ENCODE peak calls at places on chromosomes 7 and 10, in seven cellular contexts. One of them, this sample, is unnamed.

GRCh38 chr7:77910124-77910523 is 111.6 kb downstream of the PHTF2 start:
- DNase-seq in K562: no peak
- DNase-seq in GM12891: no peak
- DNase-seq in H1: no peak
- DNase-seq in SK-N-SH: no peak
- DNase-seq in GM12878: no peak
- DNase-seq in HepG2: no peak
- DNase-seq in this sample: no peak

GRCh38 chr7:134457166-134457565 is 1.7 kb downstream of the AKR1B1 start:
- DNase-seq in HepG2: no peak
- DNase-seq in K562: no peak
- DNase-seq in SK-N-SH: no peak
- DNase-seq in GM12878: no peak
- DNase-seq in H1: no peak
- DNase-seq in GM12891: no peak
- DNase-seq in this sample: no peak

GRCh38 chr7:33981686-33982424 is 76.5 kb downstream of the BMPER start:
- DNase-seq in K562: no peak
- DNase-seq in HepG2: no peak
- DNase-seq in SK-N-SH: no peak
- DNase-seq in GM12878: no peak
- DNase-seq in H1: no peak
- DNase-seq in GM12891: no peak
- DNase-seq in this sample: no peak

GRCh38 chr7:1290262-1291039 is 57.8 kb downstream of the UNCX start:
- DNase-seq in HepG2: no peak
- DNase-seq in H1: peak
- DNase-seq in K562: no peak
- DNase-seq in GM12891: no peak
- DNase-seq in SK-N-SH: no peak
- DNase-seq in GM12878: no peak
- DNase-seq in this sample: no peak

GRCh38 chr10:110429301-110429700 is 68.4 kb upstream of the DUSP5 start:
- DNase-seq in HepG2: no peak
- DNase-seq in GM12878: no peak
- DNase-seq in K562: no peak
- DNase-seq in H1: no peak
- DNase-seq in GM12891: no peak
- DNase-seq in SK-N-SH: no peak
- DNase-seq in this sample: no peak

GRCh38 chr7:133703547-133703946 is 423.6 kb upstream of the LRGUK start:
- DNase-seq in SK-N-SH: peak
- DNase-seq in H1: no peak
- DNase-seq in GM12891: no peak
- DNase-seq in HepG2: no peak
- DNase-seq in GM12878: no peak
- DNase-seq in K562: no peak
- DNase-seq in this sample: no peak

GRCh38 chr10:363152-363551 is 227.9 kb downstream of the ZMYND11 start:
- DNase-seq in HepG2: no peak
- DNase-seq in GM12878: no peak
- DNase-seq in H1: no peak
- DNase-seq in SK-N-SH: no peak
- DNase-seq in GM12891: no peak
- DNase-seq in K562: no peak
- DNase-seq in this sample: no peak

GRCh38 chr7:28106316-28106957 is 74.2 kb downstream of the JAZF1 start:
- DNase-seq in SK-N-SH: no peak
- DNase-seq in HepG2: no peak
- DNase-seq in GM12878: no peak
- DNase-seq in H1: no peak
- DNase-seq in GM12891: no peak
- DNase-seq in K562: no peak
- DNase-seq in this sample: no peak

GRCh38 chr7:42930889-42931288 is 1.1 kb downstream of the PSMA2 start:
- DNase-seq in GM12878: no peak
- DNase-seq in H1: no peak
- DNase-seq in HepG2: no peak
- DNase-seq in SK-N-SH: no peak
- DNase-seq in GM12891: no peak
- DNase-seq in K562: no peak
- DNase-seq in this sample: no peak

GRCh38 chr7:91051966-91052365 is 212.3 kb upstream of the FZD1 start:
- DNase-seq in GM12878: no peak
- DNase-seq in GM12891: no peak
- DNase-seq in HepG2: no peak
- DNase-seq in K562: no peak
- DNase-seq in SK-N-SH: no peak
- DNase-seq in H1: no peak
- DNase-seq in this sample: no peak

GRCh38 chr7:27651702-27652101 is 11.0 kb downstream of the HIBADH start:
- DNase-seq in H1: no peak
- DNase-seq in HepG2: no peak
- DNase-seq in SK-N-SH: no peak
- DNase-seq in K562: no peak
- DNase-seq in GM12891: no peak
- DNase-seq in GM12878: no peak
- DNase-seq in this sample: no peak

GRCh38 chr7:151177310-151177709 is 9.7 kb downstream of the ASB10 start:
- DNase-seq in HepG2: no peak
- DNase-seq in H1: no peak
- DNase-seq in K562: no peak
- DNase-seq in GM12891: no peak
- DNase-seq in GM12878: no peak
- DNase-seq in SK-N-SH: peak
- DNase-seq in this sample: no peak

GRCh38 chr10:122054046-122055025 is 65.4 kb downstream of the TACC2 start:
- DNase-seq in H1: peak
- DNase-seq in K562: peak
- DNase-seq in SK-N-SH: no peak
- DNase-seq in GM12878: no peak
- DNase-seq in HepG2: peak
- DNase-seq in GM12891: no peak
- DNase-seq in this sample: no peak

GRCh38 chr10:22321156-22321711 is 335 bp downstream of the BMI1 start:
- DNase-seq in SK-N-SH: peak
- DNase-seq in HepG2: peak
- DNase-seq in GM12878: no peak
- DNase-seq in K562: no peak
- DNase-seq in H1: peak
- DNase-seq in GM12891: no peak
- DNase-seq in this sample: no peak

GRCh38 chr10:92242910-92243671 is 47.8 kb downstream of the CPEB3 start:
- DNase-seq in K562: peak
- DNase-seq in GM12891: no peak
- DNase-seq in SK-N-SH: peak
- DNase-seq in HepG2: peak
- DNase-seq in GM12878: no peak
- DNase-seq in H1: no peak
- DNase-seq in this sample: no peak

GRCh38 chr10:45404087-45404769 is 30.2 kb downstream of the ALOX5 start:
- DNase-seq in HepG2: no peak
- DNase-seq in SK-N-SH: no peak
- DNase-seq in K562: peak
- DNase-seq in GM12878: no peak
- DNase-seq in GM12891: no peak
- DNase-seq in H1: no peak
- DNase-seq in this sample: no peak

GRCh38 chr10:3445688-3446087 is 273.1 kb upstream of the PITRM1 start:
- DNase-seq in K562: no peak
- DNase-seq in HepG2: no peak
- DNase-seq in SK-N-SH: no peak
- DNase-seq in GM12891: no peak
- DNase-seq in H1: no peak
- DNase-seq in GM12878: no peak
- DNase-seq in this sample: no peak

GRCh38 chr10:77553311-77553710 is 84.3 kb downstream of the KCNMA1 start:
- DNase-seq in HepG2: no peak
- DNase-seq in K562: no peak
- DNase-seq in H1: no peak
- DNase-seq in GM12878: no peak
- DNase-seq in GM12891: no peak
- DNase-seq in SK-N-SH: no peak
- DNase-seq in this sample: no peak

GRCh38 chr10:3532644-3533043 is 252.4 kb downstream of the KLF6 start:
- DNase-seq in GM12891: no peak
- DNase-seq in K562: no peak
- DNase-seq in GM12878: no peak
- DNase-seq in H1: no peak
- DNase-seq in SK-N-SH: no peak
- DNase-seq in HepG2: no peak
- DNase-seq in this sample: no peak

GRCh38 chr10:132972986-132973902 is 30.9 kb upstream of the CFAP46 start:
- DNase-seq in GM12878: no peak
- DNase-seq in HepG2: no peak
- DNase-seq in SK-N-SH: peak
- DNase-seq in GM12891: no peak
- DNase-seq in H1: no peak
- DNase-seq in K562: no peak
- DNase-seq in this sample: no peak

GRCh38 chr10:24685958-24686540 is 37.6 kb downstream of the ARHGAP21 start:
- DNase-seq in GM12878: no peak
- DNase-seq in SK-N-SH: no peak
- DNase-seq in K562: no peak
- DNase-seq in H1: no peak
- DNase-seq in GM12891: no peak
- DNase-seq in HepG2: no peak
- DNase-seq in this sample: no peak

GRCh38 chr7:15916666-15917388 is 230.3 kb upstream of the MEOX2 start:
- DNase-seq in GM12878: no peak
- DNase-seq in SK-N-SH: no peak
- DNase-seq in K562: no peak
- DNase-seq in H1: no peak
- DNase-seq in GM12891: no peak
- DNase-seq in HepG2: no peak
- DNase-seq in this sample: no peak

GRCh38 chr7:45184326-45185027 is 26.9 kb downstream of the RAMP3 start:
- DNase-seq in HepG2: no peak
- DNase-seq in H1: no peak
- DNase-seq in GM12878: no peak
- DNase-seq in K562: no peak
- DNase-seq in SK-N-SH: no peak
- DNase-seq in GM12891: no peak
- DNase-seq in this sample: no peak

DNA sequence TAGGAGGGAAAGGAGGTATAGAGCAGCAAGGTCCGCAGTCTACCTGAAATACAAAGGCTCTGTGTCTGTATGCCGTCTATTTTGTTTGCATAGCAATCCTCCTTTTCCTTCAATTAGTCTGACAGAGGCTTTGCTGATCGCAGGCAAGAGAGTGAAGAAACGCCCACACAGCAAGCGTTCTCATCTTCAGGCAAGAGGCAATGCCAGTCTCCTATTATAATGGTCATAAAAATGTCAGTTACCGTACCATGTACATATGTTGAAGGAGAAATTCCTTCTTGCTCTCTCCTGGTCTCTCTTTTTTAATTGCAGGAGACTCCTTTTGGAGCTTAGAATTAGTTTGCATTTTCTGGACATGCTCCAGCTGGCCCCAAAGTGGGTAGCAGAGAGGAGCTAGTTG is 139.4 kb downstream of the PFKFB3 start:
- DNase-seq in K562: no peak
- DNase-seq in GM12878: no peak
- DNase-seq in SK-N-SH: no peak
- DNase-seq in HepG2: no peak
- DNase-seq in GM12891: no peak
- DNase-seq in H1: no peak
- DNase-seq in this sample: no peak
- TF ChIP-seq TAF1 in K562: no peak
- TF ChIP-seq TAF1 in GM12878: no peak
- TF ChIP-seq TAF1 in SK-N-SH: no peak
- TF ChIP-seq TAF1 in HepG2: no peak
- TF ChIP-seq TAF1 in GM12891: no peak
- TF ChIP-seq TAF1 in H1: no peak
- TF ChIP-seq TAF1 in this sample: no peak

DNA sequence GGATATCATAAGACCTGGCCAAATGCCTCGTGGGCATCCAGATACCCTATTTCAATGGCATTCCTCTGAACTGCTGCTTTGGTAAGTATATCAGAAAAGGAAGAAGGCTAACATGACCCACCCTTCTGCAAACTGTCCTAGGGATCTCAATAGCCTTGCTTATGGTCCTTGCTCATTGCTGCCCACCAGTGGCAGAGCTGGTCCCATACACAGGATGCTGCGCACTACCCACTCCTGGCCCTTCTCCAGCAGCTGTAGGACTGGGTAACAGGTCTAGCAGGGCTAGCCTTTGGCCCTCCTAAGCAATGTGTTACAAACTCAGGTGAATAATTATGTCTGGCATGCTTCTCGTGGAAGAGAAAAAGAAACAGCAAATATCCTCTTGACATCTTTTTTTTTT is 72.5 kb downstream of the C10orf90 start:
- DNase-seq in GM12878: no peak
- DNase-seq in SK-N-SH: peak
- DNase-seq in HepG2: peak
- DNase-seq in K562: peak
- DNase-seq in H1: peak
- DNase-seq in GM12891: peak
- DNase-seq in this sample: no peak
- TF ChIP-seq POLR2AphosphoS5 in GM12878: no peak
- TF ChIP-seq POLR2AphosphoS5 in SK-N-SH: no peak
- TF ChIP-seq POLR2AphosphoS5 in HepG2: no peak
- TF ChIP-seq POLR2AphosphoS5 in K562: no peak
- TF ChIP-seq POLR2AphosphoS5 in H1: no peak
- TF ChIP-seq POLR2AphosphoS5 in GM12891: no peak
- TF ChIP-seq POLR2AphosphoS5 in this sample: no peak

DNA sequence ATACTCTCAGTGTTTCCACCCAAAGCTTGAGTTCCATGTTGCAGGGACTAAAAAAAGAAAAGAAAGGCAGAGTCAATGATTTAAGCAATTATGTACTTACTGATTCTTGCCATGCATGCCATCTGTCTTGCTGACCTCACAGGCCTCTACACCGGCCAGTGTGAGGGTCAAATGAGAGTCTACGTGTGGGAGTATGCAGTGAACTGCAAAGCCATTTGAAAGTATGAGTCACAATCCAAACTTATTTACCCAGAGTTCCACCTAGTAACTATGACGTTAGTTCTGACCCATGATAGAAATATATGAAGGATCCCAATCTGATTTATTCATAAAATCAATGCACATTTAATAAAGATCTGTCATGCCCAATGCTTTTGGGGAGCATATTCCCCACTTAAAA is 26.5 kb downstream of the PDE1C start:
- DNase-seq in K562: no peak
- DNase-seq in SK-N-SH: no peak
- DNase-seq in GM12891: no peak
- DNase-seq in GM12878: no peak
- DNase-seq in HepG2: no peak
- DNase-seq in H1: no peak
- DNase-seq in this sample: no peak
- TF ChIP-seq TAF1 in K562: no peak
- TF ChIP-seq TAF1 in SK-N-SH: no peak
- TF ChIP-seq TAF1 in GM12891: no peak
- TF ChIP-seq TAF1 in GM12878: no peak
- TF ChIP-seq TAF1 in HepG2: no peak
- TF ChIP-seq TAF1 in H1: no peak
- TF ChIP-seq TAF1 in this sample: no peak

DNA sequence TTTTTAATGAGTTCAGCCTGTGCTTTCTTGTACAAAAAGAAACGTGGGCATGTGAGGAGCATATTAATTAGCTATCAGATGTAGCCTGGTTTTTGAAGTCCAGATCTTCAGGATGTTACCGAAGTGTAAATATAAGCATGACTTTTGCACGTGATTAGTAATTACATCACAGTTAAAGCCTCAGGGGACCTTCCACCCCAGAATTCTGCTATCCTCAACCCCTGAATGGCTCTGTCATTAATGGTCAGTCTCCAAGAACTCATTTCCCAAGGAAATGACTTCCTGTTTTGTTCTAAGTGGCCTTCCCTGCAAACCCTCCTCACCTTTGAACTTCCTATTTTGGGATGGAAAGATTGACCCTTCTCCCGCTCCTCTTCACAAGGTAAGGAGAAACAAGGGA is 2.1 kb upstream of the PRXL2A start:
- DNase-seq in HepG2: no peak
- DNase-seq in GM12891: no peak
- DNase-seq in K562: no peak
- DNase-seq in GM12878: no peak
- DNase-seq in H1: no peak
- DNase-seq in SK-N-SH: no peak
- DNase-seq in this sample: no peak
- TF ChIP-seq POLR2AphosphoS5 in HepG2: no peak
- TF ChIP-seq POLR2AphosphoS5 in GM12891: no peak
- TF ChIP-seq POLR2AphosphoS5 in K562: no peak
- TF ChIP-seq POLR2AphosphoS5 in GM12878: no peak
- TF ChIP-seq POLR2AphosphoS5 in H1: no peak
- TF ChIP-seq POLR2AphosphoS5 in SK-N-SH: no peak
- TF ChIP-seq POLR2AphosphoS5 in this sample: no peak